ENCODE peak calls at places on chromosomes 4 and X, in five cellular contexts. L is aorta; W is Karpas-422; G is neural progenitor cell; U is CD4-positive, alpha-beta memory T cell. V is an unnamed sample.

GRCh38 chrX:154779261-154779660 is 16.6 kb downstream of the DKC1 start:
- DNase-seq in W (no peak), L (no peak), G (no peak), U (no peak), V (no peak)

GRCh38 chr4:153294631-153295030 is 49.9 kb upstream of the MND1 start:
- DNase-seq in W (no peak), U (no peak), L (no peak), G (no peak), V (no peak)

GRCh38 chrX:13794417-13794816 is 22.5 kb downstream of the GPM6B start:
- DNase-seq in L (no peak), W (no peak), G (no peak), U (no peak), V (no peak)

GRCh38 chrX:38426785-38427184 is 74.4 kb downstream of the OTC start:
- DNase-seq in W (no peak), L (no peak), G (no peak), U (no peak), V (peak)

GRCh38 chr4:80709082-80709869 is 321.2 kb upstream of the BMP3 start:
- DNase-seq in G (no peak), U (peak), W (no peak), L (no peak), V (no peak)

GRCh38 chrX:10021461-10022272 is 54.5 kb downstream of the CLDN34 start:
- DNase-seq in G (no peak), L (no peak), W (no peak), U (no peak), V (no peak)

GRCh38 chrX:10163031-10163430 is 6.3 kb downstream of the CLCN4 start:
- DNase-seq in G (no peak), W (no peak), L (no peak), U (no peak), V (no peak)

GRCh38 chr4:78951862-78952472 is 12.7 kb upstream of the PAQR3 start:
- DNase-seq in U (peak), G (peak), W (peak), L (no peak), V (peak)

GRCh38 chrX:107629533-107629909 is 1.2 kb downstream of the PRPS1 start:
- DNase-seq in G (peak), W (peak), U (no peak), L (no peak), V (peak)

GRCh38 chr4:576991-577498 is 950 bp upstream of the TMEM271 start:
- DNase-seq in L (no peak), W (no peak), G (peak), U (no peak), V (no peak)

GRCh38 chrX:22105231-22105630 is 73.1 kb downstream of the PHEX start:
- DNase-seq in G (no peak), W (no peak), L (no peak), U (no peak), V (no peak)
- H3K4me3 ChIP-seq in G (no peak), W (no peak), L (no peak), U (no peak), V (no peak)

GRCh38 chr4:88792268-88792781 is 94.7 kb upstream of the NAP1L5 start:
- DNase-seq in L (no peak), W (no peak), U (no peak), G (no peak), V (no peak)

GRCh38 chr4:88793473-88793872 is 95.8 kb upstream of the NAP1L5 start:
- DNase-seq in L (no peak), W (no peak), G (no peak), U (no peak), V (no peak)

GRCh38 chr4:88792821-88793220 is 95.2 kb upstream of the NAP1L5 start:
- DNase-seq in G (no peak), U (no peak), W (no peak), L (no peak), V (no peak)

GRCh38 chr4:88794952-88795351 is 97.3 kb upstream of the NAP1L5 start:
- DNase-seq in G (no peak), W (no peak), U (no peak), L (no peak), V (no peak)

GRCh38 chr4:88794087-88794486 is 96.5 kb upstream of the NAP1L5 start:
- DNase-seq in L (no peak), G (no peak), W (no peak), U (no peak), V (no peak)
- H3K4me3 ChIP-seq in L (no peak), G (no peak), W (no peak), U (no peak), V (no peak)

DNA sequence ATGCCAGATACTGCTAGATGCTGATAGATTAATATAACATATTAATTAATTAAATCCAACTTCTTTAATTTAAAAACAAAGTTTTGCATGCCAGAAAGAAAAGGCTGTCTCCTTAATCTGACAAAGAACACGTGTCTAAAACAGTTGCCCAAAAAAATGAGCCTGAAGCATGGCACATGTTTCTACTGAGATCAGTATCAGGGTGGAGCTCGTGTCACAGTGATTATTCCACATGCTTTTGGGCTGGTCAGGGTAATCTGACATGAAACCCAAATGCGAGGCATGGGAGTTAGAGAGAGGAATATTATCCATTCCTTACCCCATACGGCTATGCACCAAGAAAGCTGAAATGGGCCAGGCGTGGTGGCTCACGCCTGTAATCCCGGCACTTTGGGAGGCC is 79.4 kb upstream of the ADRA2C start:
- DNase-seq in U (no peak), L (no peak), G (no peak), W (no peak), V (no peak)
- H3K4me3 ChIP-seq in U (no peak), L (no peak), G (no peak), W (no peak), V (no peak)

GRCh38 chr4:71593306-71593705 is 190.6 kb downstream of the GC start:
- DNase-seq in W (no peak), U (no peak), L (no peak), G (no peak), V (no peak)
- H3K4me3 ChIP-seq in W (no peak), U (no peak), L (no peak), G (no peak), V (no peak)